ENCODE peak calls at places on chromosomes 13 and 19, in five cellular contexts. One of them, this sample, is unnamed.

GRCh38 chr19:8580710-8581281 is 3.6 kb upstream of the MYO1F start:
- DNase-seq in retinal pigment epithelial cell: no peak
- DNase-seq in GM12891: peak
- DNase-seq in endothelial cell: peak
- DNase-seq in GM03348: peak
- DNase-seq in this sample: peak

GRCh38 chr19:4722671-4723464 is 774 bp downstream of the DPP9 start:
- DNase-seq in endothelial cell: no peak
- DNase-seq in GM03348: peak
- DNase-seq in GM12891: peak
- DNase-seq in retinal pigment epithelial cell: no peak
- DNase-seq in this sample: no peak

GRCh38 chr13:21310220-21310619 is 133.8 kb downstream of the MRPL57 start:
- DNase-seq in GM03348: no peak
- DNase-seq in retinal pigment epithelial cell: peak
- DNase-seq in GM12891: no peak
- DNase-seq in endothelial cell: no peak
- DNase-seq in this sample: no peak

GRCh38 chr13:43662976-43663375 is 123.8 kb downstream of the ENOX1 start:
- DNase-seq in GM12891: no peak
- DNase-seq in retinal pigment epithelial cell: no peak
- DNase-seq in endothelial cell: no peak
- DNase-seq in GM03348: no peak
- DNase-seq in this sample: no peak

GRCh38 chr13:45630791-45631190 is 15.3 kb upstream of the ERICH6B start:
- DNase-seq in endothelial cell: no peak
- DNase-seq in retinal pigment epithelial cell: no peak
- DNase-seq in GM03348: no peak
- DNase-seq in GM12891: no peak
- DNase-seq in this sample: no peak

GRCh38 chr13:50244913-50245574 is 229.8 kb downstream of the KCNRG start:
- DNase-seq in GM03348: peak
- DNase-seq in retinal pigment epithelial cell: peak
- DNase-seq in GM12891: no peak
- DNase-seq in endothelial cell: no peak
- DNase-seq in this sample: no peak

GRCh38 chr19:45115809-45116615 is 23.0 kb downstream of the PPP1R37 start:
- DNase-seq in retinal pigment epithelial cell: no peak
- DNase-seq in endothelial cell: no peak
- DNase-seq in GM12891: no peak
- DNase-seq in GM03348: no peak
- DNase-seq in this sample: no peak

GRCh38 chr19:42281175-42282035 is 12.4 kb downstream of the CIC start:
- DNase-seq in GM03348: no peak
- DNase-seq in retinal pigment epithelial cell: peak
- DNase-seq in GM12891: no peak
- DNase-seq in endothelial cell: no peak
- DNase-seq in this sample: no peak

GRCh38 chr19:57558525-57558924 is 1.1 kb downstream of the ZNF550 start:
- DNase-seq in endothelial cell: no peak
- DNase-seq in retinal pigment epithelial cell: no peak
- DNase-seq in GM03348: peak
- DNase-seq in GM12891: no peak
- DNase-seq in this sample: no peak

This sample was measured in GM12892.